ENCODE peak calls at places on chromosomes 7 and 10, in ten cellular contexts. E, K, M, A, Z, X, S, D, H and J are unnamed samples. For H3K4me1, the result is how much of the 10 kb centered on the place peaks cover.

GRCh38 chr10:115830260-115830970 is 442.6 kb downstream of the GFRA1 start:
- DNase-seq in E (no peak), K (peak), M (no peak), A (no peak), Z (no peak), X (no peak), S (no peak), D (no peak), H (no peak), J (no peak)

GRCh38 chr7:12951397-12951801 is 264.0 kb downstream of the ARL4A start:
- DNase-seq in E (no peak), K (peak), M (no peak), A (no peak), Z (no peak), X (no peak), S (no peak), D (no peak), H (no peak), J (no peak)

GRCh38 chr7:2576742-2577491 is 18.1 kb downstream of the IQCE start:
- DNase-seq in E (no peak), K (no peak), M (no peak), A (no peak), Z (no peak), X (no peak), S (no peak), D (no peak), H (no peak), J (no peak)

GRCh38 chr7:10703981-10704380 is 269.7 kb upstream of the PHF14 start:
- DNase-seq in E (no peak), K (no peak), M (no peak), A (no peak), Z (no peak), X (no peak), S (no peak), D (no peak), H (no peak), J (no peak)

GRCh38 chr10:70620020-70620289 is 17.4 kb upstream of the PRF1 start:
- DNase-seq in E (no peak), K (no peak), M (no peak), A (no peak), Z (no peak), X (no peak), S (no peak), D (no peak), H (no peak), J (no peak)

GRCh38 chr7:156640257-156640948 is at the start of gene RNF32:
- DNase-seq in E (peak), K (peak), M (peak), A (peak), Z (peak), X (peak), S (peak), D (peak), H (peak), J (no peak)

GRCh38 chr7:150514748-150515222 is at the start of gene GIMAP7:
- DNase-seq in E (no peak), K (no peak), M (peak), A (peak), Z (no peak), X (no peak), S (no peak), D (no peak), H (no peak), J (no peak)

GRCh38 chr7:45593121-45593541 is 19.0 kb downstream of the ADCY1 start:
- DNase-seq in E (no peak), K (no peak), M (no peak), A (no peak), Z (no peak), X (no peak), S (no peak), D (no peak), H (no peak), J (no peak)

GRCh38 chr7:109967401-109967800 is 1123.5 kb upstream of the LRRN3 start:
- DNase-seq in E (no peak), K (no peak), M (no peak), A (no peak), Z (no peak), X (no peak), S (no peak), D (no peak), H (no peak), J (no peak)

GRCh38 chr7:102304668-102305067 is 18.0 kb downstream of the SH2B2 start:
- DNase-seq in E (no peak), K (no peak), M (no peak), A (no peak), Z (no peak), X (no peak), S (no peak), D (no peak), H (peak), J (no peak)

GRCh38 chr10:132447446-132448247 is 50.6 kb downstream of the PWWP2B start:
- DNase-seq in E (no peak), K (no peak), M (no peak), A (peak), Z (peak), X (no peak), S (no peak), D (peak), H (no peak), J (no peak)

GRCh38 chr7:17109017-17109416 is 189.4 kb upstream of the AHR start:
- DNase-seq in E (no peak), K (peak), M (no peak), A (no peak), Z (no peak), X (no peak), S (no peak), D (no peak), H (no peak), J (no peak)

GRCh38 chr7:108114117-108114841 is 15.9 kb downstream of the LAMB4 start:
- DNase-seq in E (no peak), K (no peak), M (no peak), A (no peak), Z (no peak), X (no peak), S (no peak), D (no peak), H (peak), J (peak)

GRCh38 chr10:28984431-28984830 is 304.4 kb upstream of the LYZL1 start:
- DNase-seq in E (peak), K (peak), M (peak), A (no peak), Z (peak), X (peak), S (peak), D (peak), H (peak), J (no peak)

GRCh38 chr7:144454-144826 is 47.9 kb upstream of the FAM20C start:
- DNase-seq in E (no peak), K (no peak), M (no peak), A (no peak), Z (no peak), X (no peak), S (peak), D (no peak), H (no peak), J (no peak)

GRCh38 chr7:3859436-3859835 is 558.4 kb downstream of the SDK1 start:
- DNase-seq in E (no peak), K (no peak), M (no peak), A (no peak), Z (no peak), X (no peak), S (no peak), D (no peak), H (no peak), J (no peak)

GRCh38 chr7:107949443-107949935 is 53.5 kb downstream of the LAMB1 start:
- DNase-seq in E (no peak), K (no peak), M (no peak), A (no peak), Z (no peak), X (no peak), S (no peak), D (no peak), H (no peak), J (no peak)

GRCh38 chr7:13448243-13448642 is 541.2 kb downstream of the ETV1 start:
- DNase-seq in E (no peak), K (no peak), M (no peak), A (no peak), Z (no peak), X (no peak), S (no peak), D (no peak), H (no peak), J (no peak)

DNA sequence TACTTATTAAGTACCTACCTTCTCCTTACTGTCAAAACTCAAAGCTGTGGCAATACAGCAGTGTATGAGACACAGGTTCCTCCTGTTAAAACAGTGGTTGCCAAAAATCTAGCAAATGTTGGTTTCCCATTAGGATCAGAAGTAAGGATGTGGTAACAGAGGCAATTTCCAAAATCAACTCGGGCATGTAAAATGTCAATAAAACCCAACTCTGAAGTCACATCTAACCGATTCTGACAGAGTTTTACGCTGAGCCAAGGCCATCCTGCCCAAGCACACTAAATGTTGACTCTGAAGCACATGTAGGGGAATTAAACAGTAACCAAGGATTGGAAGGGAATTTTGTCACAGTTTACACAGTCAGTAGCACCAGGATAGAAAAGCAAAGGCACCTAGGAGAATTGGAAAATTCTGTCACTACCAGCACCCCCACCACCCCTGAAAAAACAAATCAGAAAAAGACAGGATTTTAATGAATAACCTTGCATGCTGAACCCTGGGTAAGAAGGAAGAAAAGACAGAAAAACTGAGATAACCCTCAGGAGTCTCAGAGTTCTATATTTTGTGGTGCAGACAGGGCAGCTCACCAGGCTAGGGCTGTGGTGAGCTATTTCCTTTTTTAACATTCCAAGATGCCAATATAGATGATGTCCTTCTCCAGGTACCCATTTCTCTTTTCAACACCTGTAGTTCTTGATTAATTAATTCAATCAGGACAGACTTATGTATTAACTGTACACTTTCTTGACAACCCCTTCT is 119.5 kb downstream of the DOCK4 start:
- DNase-seq in E (no peak), K (no peak), M (no peak), A (no peak), Z (no peak), X (no peak), S (no peak), D (no peak), H (no peak), J (no peak)
- H3K4me1 ChIP-seq in E (under half), K (under half), M (under half), A (under half), Z (under half), X (half or more), S (under half), D (under half), H (under half), J (under half)

DNA sequence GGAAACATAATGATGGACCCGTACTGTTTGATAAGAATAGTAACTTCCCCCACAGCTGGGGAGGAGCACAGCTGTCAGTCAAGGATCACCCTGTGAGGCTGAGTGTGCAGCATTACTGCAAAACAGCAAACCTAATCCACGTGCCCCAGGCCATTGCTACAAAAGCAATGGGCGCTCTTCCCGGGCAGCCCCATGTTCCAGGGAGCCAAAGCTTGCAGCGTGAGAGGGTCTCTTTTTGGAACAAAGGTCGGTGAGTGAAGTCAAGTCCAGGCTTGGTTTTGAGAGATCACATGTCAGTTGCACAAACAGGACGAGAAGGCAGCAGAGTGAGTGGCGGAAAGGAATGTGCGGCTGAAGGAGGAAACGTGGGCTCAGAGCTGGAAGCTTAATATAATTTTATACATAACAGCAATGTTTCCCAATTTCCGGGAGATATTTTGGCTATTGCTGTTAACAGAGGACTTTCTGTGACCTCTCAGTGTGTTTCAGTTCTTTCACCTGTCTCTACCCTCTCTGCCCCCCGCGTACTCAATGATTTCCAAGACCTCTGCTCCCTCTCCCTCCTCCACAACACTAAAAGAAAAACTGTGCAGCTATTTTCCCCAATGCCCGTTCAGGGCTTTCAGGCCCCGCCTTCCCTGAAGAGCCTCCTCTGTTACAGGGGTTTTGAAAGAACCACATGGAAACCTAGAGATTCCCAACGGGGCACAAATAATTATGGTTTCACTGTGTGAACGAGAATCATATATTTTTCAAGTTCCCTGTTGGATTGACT is 128.9 kb downstream of the MTPAP start:
- DNase-seq in E (no peak), K (peak), M (no peak), A (no peak), Z (no peak), X (no peak), S (no peak), D (no peak), H (no peak), J (peak)
- H3K4me3 ChIP-seq in E (no peak), K (peak), M (no peak), A (no peak), Z (no peak), X (peak), S (peak), D (peak), H (no peak), J (no peak)

GRCh38 chr7:52500796-52501195 is 534.6 kb upstream of the POM121L12 start:
- DNase-seq in E (no peak), K (no peak), M (no peak), A (no peak), Z (no peak), X (no peak), S (no peak), D (no peak), H (peak), J (no peak)

GRCh38 chr7:52501696-52502095 is 533.7 kb upstream of the POM121L12 start:
- DNase-seq in E (no peak), K (no peak), M (no peak), A (no peak), Z (no peak), X (no peak), S (no peak), D (no peak), H (peak), J (no peak)

GRCh38 chr7:52502281-52502680 is 533.2 kb upstream of the POM121L12 start:
- DNase-seq in E (no peak), K (no peak), M (no peak), A (no peak), Z (no peak), X (no peak), S (no peak), D (no peak), H (peak), J (no peak)

GRCh38 chr7:52498319-52498718 is 537.1 kb upstream of the POM121L12 start:
- DNase-seq in E (no peak), K (no peak), M (no peak), A (no peak), Z (no peak), X (no peak), S (no peak), D (no peak), H (peak), J (no peak)
- H3K4me1 ChIP-seq in E (under half), K (under half), M (under half), A (under half), Z (under half), X (under half), S (under half), D (under half), H (under half), J (under half)

GRCh38 chr10:117740696-117741222 is 198.2 kb downstream of the EMX2 start:
- DNase-seq in E (no peak), K (no peak), M (no peak), A (no peak), Z (no peak), X (no peak), S (no peak), D (no peak), H (no peak), J (no peak)

GRCh38 chr10:117729156-117729555 is 186.6 kb downstream of the EMX2 start:
- DNase-seq in E (no peak), K (no peak), M (no peak), A (no peak), Z (no peak), X (no peak), S (no peak), D (no peak), H (no peak), J (no peak)

GRCh38 chr10:117740088-117740487 is 197.5 kb downstream of the EMX2 start:
- DNase-seq in E (no peak), K (peak), M (no peak), A (no peak), Z (no peak), X (no peak), S (no peak), D (no peak), H (no peak), J (no peak)

GRCh38 chr10:117736655-117737054 is 194.1 kb downstream of the EMX2 start:
- DNase-seq in E (no peak), K (peak), M (no peak), A (no peak), Z (no peak), X (no peak), S (no peak), D (no peak), H (no peak), J (no peak)

GRCh38 chr10:117734626-117735405 is 192.3 kb downstream of the EMX2 start:
- DNase-seq in E (no peak), K (no peak), M (no peak), A (no peak), Z (no peak), X (no peak), S (no peak), D (peak), H (no peak), J (peak)
- H3K4me3 ChIP-seq in E (no peak), K (no peak), M (no peak), A (no peak), Z (no peak), X (no peak), S (no peak), D (no peak), H (no peak), J (no peak)

GRCh38 chr10:95861401-95861800 is 46.4 kb upstream of the CC2D2B start:
- DNase-seq in E (no peak), K (no peak), M (no peak), A (no peak), Z (no peak), X (no peak), S (no peak), D (no peak), H (no peak), J (no peak)
- H3K4me1 ChIP-seq in E (under half), K (under half), M (under half), A (under half), Z (under half), X (under half), S (under half), D (under half), H (under half), J (under half)

GRCh38 chr7:55261386-55261770 is 103.8 kb upstream of the LANCL2 start:
- DNase-seq in E (no peak), K (no peak), M (no peak), A (no peak), Z (no peak), X (no peak), S (no peak), D (no peak), H (no peak), J (no peak)
- H3K4me3 ChIP-seq in E (no peak), K (no peak), M (no peak), A (no peak), Z (no peak), X (no peak), S (no peak), D (no peak), H (no peak), J (no peak)